ENCODE peak calls at places on chromosomes 5 and 9, in seven cellular contexts. A, O, M, H, K, F and J are unnamed samples.

GRCh38 chr9:69137311-69137710 is 36.8 kb upstream of the TJP2 start:
- DNase-seq in O (no peak), A (no peak), F (no peak), M (no peak), K (no peak), H (no peak), J (no peak)

GRCh38 chr5:118006229-118006628 is 982.1 kb downstream of the DTWD2 start:
- DNase-seq in F (no peak), A (no peak), H (no peak), O (no peak), K (no peak), M (no peak), J (no peak)

GRCh38 chr9:109206670-109207069 is 39.6 kb upstream of the FRRS1L start:
- DNase-seq in M (no peak), F (no peak), H (no peak), K (no peak), O (no peak), A (no peak), J (no peak)

GRCh38 chr5:110339399-110339798 is 387.1 kb downstream of the TMEM232 start:
- DNase-seq in H (no peak), M (no peak), O (no peak), A (no peak), F (no peak), K (no peak), J (no peak)

GRCh38 chr9:37984278-37984671 is 80.3 kb upstream of the SLC25A51 start:
- DNase-seq in H (no peak), A (no peak), K (no peak), M (no peak), F (no peak), O (no peak), J (no peak)

GRCh38 chr5:103407399-103407798 is 148.8 kb downstream of the MACIR start:
- DNase-seq in F (no peak), M (no peak), A (no peak), H (no peak), K (no peak), O (peak; percentile 29), J (no peak)

GRCh38 chr9:16501098-16501663 is 369.3 kb downstream of the BNC2 start:
- DNase-seq in M (no peak), K (peak; percentile 49), H (no peak), F (no peak), A (no peak), O (peak; percentile 65), J (no peak)

GRCh38 chr5:98308960-98309359 is 464.5 kb upstream of the RGMB start:
- DNase-seq in M (peak; percentile 19), A (no peak), F (no peak), H (no peak), K (no peak), O (peak; percentile 50), J (no peak)

GRCh38 chr9:115164511-115164974 is 46.6 kb upstream of the TNC start:
- DNase-seq in K (peak; percentile 81), A (peak; percentile 68), F (no peak), O (peak; percentile 65), M (peak; percentile 94), H (no peak), J (no peak)

GRCh38 chr9:16422114-16422513 is 448.4 kb downstream of the BNC2 start:
- DNase-seq in K (no peak), H (no peak), F (no peak), O (no peak), A (no peak), M (no peak), J (no peak)

GRCh38 chr5:107372723-107373487 is 297.8 kb downstream of the EFNA5 start:
- DNase-seq in A (no peak), O (peak; percentile 43), K (no peak), H (no peak), F (no peak), M (no peak), J (no peak)

GRCh38 chr5:126003309-126003708 is 419.9 kb upstream of the GRAMD2B start:
- DNase-seq in F (peak; percentile 1), M (no peak), K (no peak), H (no peak), O (peak; percentile 98), A (no peak), J (no peak)

GRCh38 chr9:32351845-32352244 is 32.6 kb upstream of the ACO1 start:
- DNase-seq in A (no peak), O (no peak), F (no peak), K (no peak), M (peak; percentile 41), H (no peak), J (no peak)

GRCh38 chr5:308672-309271 is 12.7 kb upstream of the AHRR start:
- DNase-seq in M (no peak), H (no peak), O (peak; percentile 34), A (peak; percentile 50), K (no peak), F (no peak), J (no peak)

GRCh38 chr5:142199388-142199787 is 90.8 kb downstream of the NDFIP1 start:
- DNase-seq in H (no peak), F (no peak), O (no peak), M (no peak), K (no peak), A (no peak), J (no peak)

GRCh38 chr5:141869514-141869913 is 8.7 kb downstream of the PCDH1 start:
- DNase-seq in A (no peak), O (no peak), F (no peak), H (no peak), M (no peak), K (peak; percentile 89), J (no peak)

GRCh38 chr5:169893586-169893985 is 86.7 kb downstream of the INSYN2B start:
- DNase-seq in M (no peak), A (no peak), F (no peak), O (no peak), K (no peak), H (no peak), J (no peak)

GRCh38 chr5:87410941-87411340 is 1.8 kb downstream of the CCNH start:
- DNase-seq in O (peak; percentile 75), H (no peak), F (no peak), M (no peak), A (no peak), K (peak; percentile 64), J (no peak)

GRCh38 chr5:87412417-87413115 is at the start of gene CCNH:
- DNase-seq in H (peak; percentile 98), K (peak; percentile 95), M (peak; percentile 96), F (peak; percentile 96), A (peak; percentile 91), O (peak; percentile 99), J (peak; percentile 95)

GRCh38 chr5:87411586-87412416 is 929 bp downstream of the CCNH start:
- DNase-seq in M (peak; percentile 6), O (peak; percentile 56), H (peak; percentile 33), A (no peak), K (no peak), F (no peak), J (no peak)

GRCh38 chr5:87408219-87408618 is 4.5 kb downstream of the CCNH start:
- DNase-seq in O (no peak), F (no peak), A (no peak), H (no peak), M (no peak), K (no peak), J (no peak)

DNA sequence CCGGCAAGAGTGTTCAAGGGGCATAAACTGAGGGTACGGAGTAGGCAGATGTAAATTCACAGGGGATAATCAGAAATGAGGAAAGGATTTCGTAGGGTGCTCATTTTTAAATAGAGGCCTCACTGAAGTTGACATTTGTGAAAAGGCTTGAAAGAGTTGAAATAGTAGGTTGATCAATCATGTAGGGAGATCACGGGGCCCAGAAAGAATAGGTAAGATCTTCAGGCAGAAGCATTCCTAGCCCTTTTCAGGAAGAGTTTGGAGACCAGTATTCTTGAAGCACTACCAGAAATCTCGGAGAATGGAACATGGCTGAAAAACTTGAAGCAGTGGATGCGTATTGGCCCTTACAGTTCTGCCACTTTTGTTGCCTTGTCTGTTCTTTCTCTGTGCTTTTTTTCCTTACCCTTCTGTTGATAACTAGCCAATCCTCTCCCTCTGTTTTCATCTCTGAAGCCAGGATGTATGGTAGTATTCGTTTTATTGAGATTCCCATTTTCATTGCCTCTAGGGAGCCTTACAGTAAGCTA is 451 bp upstream of the CCNH start:
- DNase-seq in H (no peak), M (no peak), O (no peak), A (no peak), K (no peak), F (no peak), J (no peak)
- H3K4me3 ChIP-seq in H (peak overlapping the region; percentile 52), M (peak overlapping the region; percentile 99), O (peak overlapping the region; percentile 84), A (peak overlapping the region; percentile 78), K (peak overlapping the region; percentile 89), F (peak overlapping the region; percentile 75), J (peak overlapping the region; percentile 83)

DNA sequence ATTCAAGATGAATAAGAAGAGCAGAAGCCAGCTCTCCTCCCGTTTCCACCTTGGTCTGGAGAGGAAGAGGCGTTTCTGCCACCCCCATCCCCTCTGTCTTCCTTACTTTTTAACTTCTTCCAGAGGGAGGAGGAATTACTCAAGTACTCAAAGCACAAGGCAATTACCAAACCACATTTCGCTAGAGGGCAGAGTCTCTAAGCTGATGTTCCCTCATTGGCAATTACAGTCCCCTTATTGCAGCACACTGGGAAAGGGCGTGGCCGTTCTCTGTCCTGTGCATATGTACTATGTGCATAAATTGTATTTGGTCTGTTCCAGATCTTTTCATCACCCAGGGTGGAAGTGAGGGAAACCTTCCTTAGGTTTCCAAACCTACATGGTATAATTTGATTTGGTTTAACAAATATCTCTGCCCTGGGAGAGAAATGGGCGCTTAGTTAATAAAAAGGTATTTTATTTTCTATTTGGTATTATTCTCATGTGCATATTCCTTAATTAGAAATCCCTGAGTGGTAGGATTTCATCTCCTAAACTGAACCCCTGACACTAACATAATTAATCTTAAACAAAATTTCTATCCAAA is 29.8 kb upstream of the ALDOB start:
- DNase-seq in M (peak; percentile 83), F (no peak), A (no peak), K (peak; percentile 55), H (peak; percentile 11), O (peak; percentile 62), J (peak; percentile 51)
- TF ChIP-seq CTCF in M (peak; percentile 83), F (peak; percentile 23), A (peak; percentile 47), K (peak; percentile 16), H (no peak), O (peak; percentile 54), J (peak; percentile 77)

GRCh38 chr9:132977626-132978450 is 656 bp upstream of the GFI1B start:
- DNase-seq in H (peak; percentile 71), M (peak; percentile 54), K (no peak), A (no peak), F (peak; percentile 10), O (peak; percentile 29), J (no peak)

GRCh38 chr9:132982508-132982907 is 4.0 kb downstream of the GFI1B start:
- DNase-seq in A (no peak), H (no peak), K (no peak), M (no peak), O (no peak), F (no peak), J (no peak)

GRCh38 chr9:132976571-132976970 is 1.9 kb upstream of the GFI1B start:
- DNase-seq in K (no peak), M (no peak), H (no peak), F (no peak), O (no peak), A (no peak), J (no peak)

GRCh38 chr9:132973713-132974112 is 4.8 kb upstream of the GFI1B start:
- DNase-seq in M (peak; percentile 8), K (no peak), O (no peak), A (no peak), F (no peak), H (peak; percentile 40), J (no peak)

GRCh38 chr9:132978451-132979087 is at the start of gene GFI1B:
- DNase-seq in A (no peak), O (no peak), M (no peak), F (no peak), K (no peak), H (no peak), J (no peak)
- H3K4me3 ChIP-seq in A (no peak within 1 kb of the TSS), O (no peak within 1 kb of the TSS), M (no peak within 1 kb of the TSS), F (no peak within 1 kb of the TSS), K (no peak within 1 kb of the TSS), H (no peak within 1 kb of the TSS), J (no peak within 1 kb of the TSS)

GRCh38 chr5:81242906-81243436 is 9.8 kb downstream of the CKMT2 start:
- DNase-seq in M (no peak), K (no peak), F (no peak), O (no peak), A (no peak), H (no peak), J (no peak)
- TF ChIP-seq CTCF in M (no peak), K (no peak), F (no peak), O (no peak), A (no peak), H (no peak), J (no peak)